ENCODE peak calls at places on chromosomes 3 and 15, in four cellular contexts. W, V, X and A are unnamed samples.
A peak's percentile ranks its signal among the peaks of the same experiment; 100 is the strongest.

GRCh38 chr15:73015493-73015892 is 36.8 kb upstream of the NEO1 start:
- DNase-seq in V (no peak), X (no peak), W (no peak), A (no peak)

GRCh38 chr3:63613561-63613960 is 38.9 kb upstream of the SNTN start:
- DNase-seq in X (no peak), W (no peak), V (no peak), A (no peak)

GRCh38 chr3:129045675-129046036 is 14.9 kb upstream of the GP9 start:
- DNase-seq in X (no peak), V (peak; percentile 56), W (no peak), A (no peak)

GRCh38 chr15:31480356-31481058 is 153.9 kb downstream of the KLF13 start:
- DNase-seq in W (no peak), V (no peak), X (no peak), A (no peak)

GRCh38 chr3:172280406-172281051 is 167.7 kb downstream of the GHSR start:
- DNase-seq in W (no peak), X (no peak), V (no peak), A (no peak)

GRCh38 chr3:54122046-54122801 is at the start of gene CACNA2D3:
- DNase-seq in V (no peak), W (peak; percentile 71), X (peak; percentile 67), A (peak; percentile 48)

GRCh38 chr3:119809249-119810017 is 27.5 kb downstream of the NR1I2 start:
- DNase-seq in X (no peak), V (peak; percentile 30), W (no peak), A (no peak)

GRCh38 chr15:90650117-90650955 is 66.8 kb upstream of the BLM start:
- DNase-seq in W (no peak), X (no peak), V (no peak), A (no peak)

GRCh38 chr3:9778518-9779129 is 8.9 kb upstream of the CAMK1 start:
- DNase-seq in W (no peak), V (peak; percentile 34), X (no peak), A (no peak)

GRCh38 chr3:42827654-42828053 is 18.4 kb downstream of the ACKR2 start:
- DNase-seq in V (no peak), X (no peak), W (no peak), A (no peak)

GRCh38 chr3:23590424-23590823 is 215.3 kb upstream of the UBE2E1 start:
- DNase-seq in X (no peak), W (no peak), V (no peak), A (no peak)

GRCh38 chr3:189982299-189982945 is 138.3 kb downstream of the P3H2 start:
- DNase-seq in V (no peak), X (no peak), W (no peak), A (no peak)

GRCh38 chr3:134699141-134699711 is 48.4 kb upstream of the KY start:
- DNase-seq in V (no peak), X (no peak), W (no peak), A (no peak)